ENCODE peak calls at places on chromosomes 11 and 22, in ten cellular contexts. One of them, this sample, is unnamed.

GRCh38 chr22:45112136-45112879 is 51.4 kb upstream of the NUP50 start:
- DNase-seq in MM.1S: no peak
- DNase-seq in neural progenitor cell: no peak
- DNase-seq in kidney: no peak
- DNase-seq in fibroblast of lung: peak; percentile 4
- DNase-seq in K562: no peak
- DNase-seq in IMR-90: peak; percentile 84
- DNase-seq in HCT116: no peak
- DNase-seq in SK-N-SH: no peak
- DNase-seq in H1: no peak
- DNase-seq in this sample: peak; percentile 84

GRCh38 chr11:86174101-86175046 is 70.2 kb upstream of the EED start:
- DNase-seq in MM.1S: no peak
- DNase-seq in neural progenitor cell: no peak
- DNase-seq in kidney: peak; percentile 85
- DNase-seq in fibroblast of lung: peak; percentile 97
- DNase-seq in K562: peak; percentile 79
- DNase-seq in IMR-90: peak; percentile 99
- DNase-seq in HCT116: no peak
- DNase-seq in SK-N-SH: peak; percentile 46
- DNase-seq in H1: no peak
- DNase-seq in this sample: peak; percentile 97

GRCh38 chr11:8262552-8263108 is 1.0 kb downstream of the LMO1 start:
- DNase-seq in MM.1S: peak; percentile 12
- DNase-seq in neural progenitor cell: peak; percentile 92
- DNase-seq in kidney: peak; percentile 79
- DNase-seq in fibroblast of lung: peak; percentile 49
- DNase-seq in K562: no peak
- DNase-seq in IMR-90: peak; percentile 55
- DNase-seq in HCT116: no peak
- DNase-seq in SK-N-SH: no peak
- DNase-seq in H1: peak; percentile 82
- DNase-seq in this sample: peak; percentile 51

GRCh38 chr11:10878408-10879214 is 20.8 kb upstream of the ZBED5 start:
- DNase-seq in MM.1S: peak; percentile 75
- DNase-seq in neural progenitor cell: peak; percentile 70
- DNase-seq in kidney: no peak
- DNase-seq in fibroblast of lung: peak; percentile 81
- DNase-seq in K562: peak; percentile 48
- DNase-seq in IMR-90: peak; percentile 72
- DNase-seq in HCT116: peak; percentile 61
- DNase-seq in SK-N-SH: peak; percentile 47
- DNase-seq in H1: no peak
- DNase-seq in this sample: peak; percentile 52

GRCh38 chr11:116903139-116903538 is 65.7 kb upstream of the APOA1 start:
- DNase-seq in MM.1S: no peak
- DNase-seq in neural progenitor cell: no peak
- DNase-seq in kidney: no peak
- DNase-seq in fibroblast of lung: no peak
- DNase-seq in K562: no peak
- DNase-seq in IMR-90: no peak
- DNase-seq in HCT116: no peak
- DNase-seq in SK-N-SH: no peak
- DNase-seq in H1: no peak
- DNase-seq in this sample: no peak

GRCh38 chr11:62577046-62577708 is 3.5 kb upstream of the EEF1G start:
- DNase-seq in MM.1S: no peak
- DNase-seq in neural progenitor cell: no peak
- DNase-seq in kidney: peak; percentile 71
- DNase-seq in fibroblast of lung: no peak
- DNase-seq in K562: no peak
- DNase-seq in IMR-90: peak; percentile 26
- DNase-seq in HCT116: no peak
- DNase-seq in SK-N-SH: no peak
- DNase-seq in H1: no peak
- DNase-seq in this sample: no peak

GRCh38 chr22:45235851-45236342 is 4.8 kb downstream of the KIAA0930 start:
- DNase-seq in MM.1S: peak; percentile 81
- DNase-seq in neural progenitor cell: no peak
- DNase-seq in kidney: no peak
- DNase-seq in fibroblast of lung: no peak
- DNase-seq in K562: no peak
- DNase-seq in IMR-90: no peak
- DNase-seq in HCT116: no peak
- DNase-seq in SK-N-SH: no peak
- DNase-seq in H1: no peak
- DNase-seq in this sample: no peak

GRCh38 chr11:29616611-29617010 is 400.2 kb downstream of the KCNA4 start:
- DNase-seq in MM.1S: no peak
- DNase-seq in neural progenitor cell: no peak
- DNase-seq in kidney: no peak
- DNase-seq in fibroblast of lung: no peak
- DNase-seq in K562: no peak
- DNase-seq in IMR-90: no peak
- DNase-seq in HCT116: no peak
- DNase-seq in SK-N-SH: no peak
- DNase-seq in H1: no peak
- DNase-seq in this sample: peak; percentile 81

GRCh38 chr11:111347002-111347722 is 31.9 kb downstream of the POU2AF1 start:
- DNase-seq in MM.1S: no peak
- DNase-seq in neural progenitor cell: no peak
- DNase-seq in kidney: no peak
- DNase-seq in fibroblast of lung: no peak
- DNase-seq in K562: no peak
- DNase-seq in IMR-90: no peak
- DNase-seq in HCT116: no peak
- DNase-seq in SK-N-SH: no peak
- DNase-seq in H1: no peak
- DNase-seq in this sample: no peak

GRCh38 chr11:11027271-11027670 is 169.4 kb upstream of the ZBED5 start:
- DNase-seq in MM.1S: no peak
- DNase-seq in neural progenitor cell: no peak
- DNase-seq in kidney: no peak
- DNase-seq in fibroblast of lung: peak; percentile 68
- DNase-seq in K562: no peak
- DNase-seq in IMR-90: peak; percentile 85
- DNase-seq in HCT116: no peak
- DNase-seq in SK-N-SH: no peak
- DNase-seq in H1: no peak
- DNase-seq in this sample: peak; percentile 83

GRCh38 chr22:28229566-28230483 is 310.8 kb upstream of the PITPNB start:
- DNase-seq in MM.1S: no peak
- DNase-seq in neural progenitor cell: no peak
- DNase-seq in kidney: no peak
- DNase-seq in fibroblast of lung: peak; percentile 32
- DNase-seq in K562: no peak
- DNase-seq in IMR-90: peak; percentile 62
- DNase-seq in HCT116: no peak
- DNase-seq in SK-N-SH: no peak
- DNase-seq in H1: no peak
- DNase-seq in this sample: no peak

GRCh38 chr22:50403701-50404101 is 60.6 kb downstream of the PPP6R2 start:
- DNase-seq in MM.1S: no peak
- DNase-seq in neural progenitor cell: no peak
- DNase-seq in kidney: peak; percentile 85
- DNase-seq in fibroblast of lung: peak; percentile 17
- DNase-seq in K562: no peak
- DNase-seq in IMR-90: no peak
- DNase-seq in HCT116: no peak
- DNase-seq in SK-N-SH: peak; percentile 77
- DNase-seq in H1: no peak
- DNase-seq in this sample: no peak

GRCh38 chr22:43004362-43005035 is 10.4 kb downstream of the PACSIN2 start:
- DNase-seq in MM.1S: no peak
- DNase-seq in neural progenitor cell: no peak
- DNase-seq in kidney: no peak
- DNase-seq in fibroblast of lung: peak; percentile 68
- DNase-seq in K562: no peak
- DNase-seq in IMR-90: no peak
- DNase-seq in HCT116: no peak
- DNase-seq in SK-N-SH: no peak
- DNase-seq in H1: no peak
- DNase-seq in this sample: no peak

GRCh38 chr11:4740735-4741134 is 29.0 kb downstream of the OR51F1 start:
- DNase-seq in MM.1S: no peak
- DNase-seq in neural progenitor cell: no peak
- DNase-seq in kidney: no peak
- DNase-seq in fibroblast of lung: no peak
- DNase-seq in K562: no peak
- DNase-seq in IMR-90: no peak
- DNase-seq in HCT116: no peak
- DNase-seq in SK-N-SH: no peak
- DNase-seq in H1: no peak
- DNase-seq in this sample: no peak

GRCh38 chr22:40679964-40680818 is 907 bp downstream of the MCHR1 start:
- DNase-seq in MM.1S: no peak
- DNase-seq in neural progenitor cell: peak; percentile 69
- DNase-seq in kidney: no peak
- DNase-seq in fibroblast of lung: no peak
- DNase-seq in K562: no peak
- DNase-seq in IMR-90: peak; percentile 31
- DNase-seq in HCT116: no peak
- DNase-seq in SK-N-SH: no peak
- DNase-seq in H1: no peak
- DNase-seq in this sample: no peak

GRCh38 chr11:128181984-128182383 is 405.4 kb downstream of the ETS1 start:
- DNase-seq in MM.1S: no peak
- DNase-seq in neural progenitor cell: no peak
- DNase-seq in kidney: no peak
- DNase-seq in fibroblast of lung: no peak
- DNase-seq in K562: no peak
- DNase-seq in IMR-90: no peak
- DNase-seq in HCT116: no peak
- DNase-seq in SK-N-SH: no peak
- DNase-seq in H1: no peak
- DNase-seq in this sample: no peak

GRCh38 chr22:50059881-50060262 is 1.8 kb upstream of the TTLL8 start:
- DNase-seq in MM.1S: no peak
- DNase-seq in neural progenitor cell: no peak
- DNase-seq in kidney: peak; percentile 44
- DNase-seq in fibroblast of lung: no peak
- DNase-seq in K562: no peak
- DNase-seq in IMR-90: no peak
- DNase-seq in HCT116: no peak
- DNase-seq in SK-N-SH: no peak
- DNase-seq in H1: no peak
- DNase-seq in this sample: no peak

DNA sequence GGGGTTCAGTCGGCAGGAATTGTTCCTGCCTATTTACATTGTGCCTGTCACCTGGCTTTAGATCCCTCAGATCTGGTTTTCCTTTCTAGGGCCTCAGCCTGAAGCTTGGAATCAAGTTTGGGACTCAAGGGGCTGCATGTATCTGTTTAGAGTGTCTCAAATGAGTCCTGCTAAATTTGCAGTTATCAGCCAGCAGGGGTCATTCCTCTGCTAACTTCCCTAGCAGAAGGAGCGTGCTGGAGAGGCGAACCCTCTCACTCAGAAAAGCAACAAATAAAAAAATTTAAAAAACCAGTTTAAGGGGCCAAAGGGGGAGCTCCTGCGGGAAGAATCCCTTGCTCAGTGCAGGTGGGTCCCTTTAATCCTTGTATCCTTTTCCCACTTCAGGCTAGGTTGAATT is 1220.2 kb downstream of the JRKL start:
- DNase-seq in MM.1S: no peak
- DNase-seq in neural progenitor cell: no peak
- DNase-seq in kidney: no peak
- DNase-seq in fibroblast of lung: peak; percentile 22
- DNase-seq in K562: peak; percentile 3
- DNase-seq in IMR-90: no peak
- DNase-seq in HCT116: no peak
- DNase-seq in SK-N-SH: no peak
- DNase-seq in H1: no peak
- DNase-seq in this sample: no peak
- TF ChIP-seq CTCF in MM.1S: no peak
- TF ChIP-seq CTCF in neural progenitor cell: no peak
- TF ChIP-seq CTCF in kidney: no peak
- TF ChIP-seq CTCF in fibroblast of lung: peak; percentile 20
- TF ChIP-seq CTCF in K562: peak; percentile 21
- TF ChIP-seq CTCF in IMR-90: peak; percentile 14
- TF ChIP-seq CTCF in HCT116: no peak
- TF ChIP-seq CTCF in SK-N-SH: peak; percentile 43
- TF ChIP-seq CTCF in H1: no peak
- TF ChIP-seq CTCF in this sample: no peak

GRCh38 chr11:45457649-45458048 is 171.5 kb upstream of the SYT13 start:
- DNase-seq in MM.1S: no peak
- DNase-seq in neural progenitor cell: no peak
- DNase-seq in kidney: no peak
- DNase-seq in fibroblast of lung: peak; percentile 89
- DNase-seq in K562: no peak
- DNase-seq in IMR-90: peak; percentile 79
- DNase-seq in HCT116: no peak
- DNase-seq in SK-N-SH: no peak
- DNase-seq in H1: no peak
- DNase-seq in this sample: peak; percentile 77
- H3K9ac ChIP-seq in MM.1S: no peak overlapping the region
- H3K9ac ChIP-seq in neural progenitor cell: no peak overlapping the region
- H3K9ac ChIP-seq in kidney: no peak overlapping the region
- H3K9ac ChIP-seq in fibroblast of lung: no peak overlapping the region
- H3K9ac ChIP-seq in K562: no peak overlapping the region
- H3K9ac ChIP-seq in IMR-90: no peak overlapping the region
- H3K9ac ChIP-seq in HCT116: no peak overlapping the region
- H3K9ac ChIP-seq in SK-N-SH: no peak overlapping the region
- H3K9ac ChIP-seq in H1: no peak overlapping the region
- H3K9ac ChIP-seq in this sample: no peak overlapping the region

GRCh38 chr11:66467756-66468155 is 1.1 kb downstream of the PELI3 start:
- DNase-seq in MM.1S: no peak
- DNase-seq in neural progenitor cell: peak; percentile 75
- DNase-seq in kidney: peak; percentile 75
- DNase-seq in fibroblast of lung: peak; percentile 25
- DNase-seq in K562: no peak
- DNase-seq in IMR-90: no peak
- DNase-seq in HCT116: no peak
- DNase-seq in SK-N-SH: peak; percentile 54
- DNase-seq in H1: peak; percentile 51
- DNase-seq in this sample: no peak
- TF ChIP-seq CTCF in MM.1S: no peak
- TF ChIP-seq CTCF in neural progenitor cell: no peak
- TF ChIP-seq CTCF in kidney: no peak
- TF ChIP-seq CTCF in fibroblast of lung: no peak
- TF ChIP-seq CTCF in K562: no peak
- TF ChIP-seq CTCF in IMR-90: no peak
- TF ChIP-seq CTCF in HCT116: no peak
- TF ChIP-seq CTCF in SK-N-SH: no peak
- TF ChIP-seq CTCF in H1: no peak
- TF ChIP-seq CTCF in this sample: no peak

GRCh38 chr11:102611291-102611690 is 13.8 kb downstream of the MMP20 start:
- DNase-seq in MM.1S: no peak
- DNase-seq in neural progenitor cell: no peak
- DNase-seq in kidney: no peak
- DNase-seq in fibroblast of lung: no peak
- DNase-seq in K562: no peak
- DNase-seq in IMR-90: no peak
- DNase-seq in HCT116: no peak
- DNase-seq in SK-N-SH: no peak
- DNase-seq in H1: no peak
- DNase-seq in this sample: no peak
- H3K9ac ChIP-seq in MM.1S: no peak overlapping the region
- H3K9ac ChIP-seq in neural progenitor cell: no peak overlapping the region
- H3K9ac ChIP-seq in kidney: no peak overlapping the region
- H3K9ac ChIP-seq in fibroblast of lung: no peak overlapping the region
- H3K9ac ChIP-seq in K562: no peak overlapping the region
- H3K9ac ChIP-seq in IMR-90: no peak overlapping the region
- H3K9ac ChIP-seq in HCT116: no peak overlapping the region
- H3K9ac ChIP-seq in SK-N-SH: no peak overlapping the region
- H3K9ac ChIP-seq in H1: no peak overlapping the region
- H3K9ac ChIP-seq in this sample: no peak overlapping the region